ENCODE peak calls at places on chromosomes 3 and 15, in five cellular contexts. One of them, this sample, is unnamed.

GRCh38 chr3:13419356-13420050 is 619 bp downstream of the NUP210 start:
- DNase-seq in Peyer's patch: peak
- DNase-seq in K562: peak
- DNase-seq in stomach: peak
- DNase-seq in breast epithelium: no peak
- DNase-seq in this sample: peak

GRCh38 chr3:183428140-183429023 is at the start of gene MCF2L2:
- DNase-seq in K562: peak
- DNase-seq in Peyer's patch: peak
- DNase-seq in breast epithelium: no peak
- DNase-seq in stomach: peak
- DNase-seq in this sample: peak

GRCh38 chr3:11803977-11804903 is 42.4 kb downstream of the TAMM41 start:
- DNase-seq in breast epithelium: peak
- DNase-seq in K562: peak
- DNase-seq in Peyer's patch: no peak
- DNase-seq in stomach: peak
- DNase-seq in this sample: peak

GRCh38 chr15:101107625-101108457 is 144.0 kb downstream of the CHSY1 start:
- DNase-seq in Peyer's patch: no peak
- DNase-seq in stomach: no peak
- DNase-seq in K562: peak
- DNase-seq in breast epithelium: no peak
- DNase-seq in this sample: no peak

GRCh38 chr3:152623286-152623685 is 211.6 kb upstream of the P2RY1 start:
- DNase-seq in stomach: no peak
- DNase-seq in K562: no peak
- DNase-seq in breast epithelium: no peak
- DNase-seq in Peyer's patch: no peak
- DNase-seq in this sample: no peak

GRCh38 chr3:106124818-106125217 is 256.0 kb upstream of the CBLB start:
- DNase-seq in stomach: no peak
- DNase-seq in Peyer's patch: no peak
- DNase-seq in breast epithelium: no peak
- DNase-seq in K562: no peak
- DNase-seq in this sample: no peak

GRCh38 chr3:136612512-136612911 is 139.7 kb downstream of the STAG1 start:
- DNase-seq in Peyer's patch: no peak
- DNase-seq in breast epithelium: no peak
- DNase-seq in K562: no peak
- DNase-seq in stomach: no peak
- DNase-seq in this sample: no peak

GRCh38 chr15:65083262-65083701 is 6.7 kb downstream of the KBTBD13 start:
- DNase-seq in stomach: no peak
- DNase-seq in K562: peak
- DNase-seq in breast epithelium: no peak
- DNase-seq in Peyer's patch: no peak
- DNase-seq in this sample: no peak

GRCh38 chr3:10547413-10547812 is 42.0 kb upstream of the ATP2B2 start:
- DNase-seq in K562: no peak
- DNase-seq in Peyer's patch: no peak
- DNase-seq in breast epithelium: no peak
- DNase-seq in stomach: no peak
- DNase-seq in this sample: no peak

GRCh38 chr3:65953301-65953812 is 85.4 kb downstream of the MAGI1 start:
- DNase-seq in breast epithelium: peak
- DNase-seq in Peyer's patch: peak
- DNase-seq in stomach: peak
- DNase-seq in K562: no peak
- DNase-seq in this sample: no peak

GRCh38 chr15:91871797-91872196 is 18.3 kb downstream of the SLCO3A1 start:
- DNase-seq in K562: no peak
- DNase-seq in breast epithelium: no peak
- DNase-seq in Peyer's patch: no peak
- DNase-seq in stomach: no peak
- DNase-seq in this sample: no peak

GRCh38 chr15:65071381-65071811 is 3.6 kb upstream of the RASL12 start:
- DNase-seq in K562: no peak
- DNase-seq in breast epithelium: no peak
- DNase-seq in stomach: no peak
- DNase-seq in Peyer's patch: no peak
- DNase-seq in this sample: no peak

GRCh38 chr3:82088749-82089148 is 327.3 kb upstream of the GBE1 start:
- DNase-seq in Peyer's patch: no peak
- DNase-seq in breast epithelium: no peak
- DNase-seq in stomach: no peak
- DNase-seq in K562: no peak
- DNase-seq in this sample: no peak

GRCh38 chr3:38121451-38121831 is 15.5 kb downstream of the ACAA1 start:
- DNase-seq in stomach: peak
- DNase-seq in K562: no peak
- DNase-seq in breast epithelium: no peak
- DNase-seq in Peyer's patch: peak
- DNase-seq in this sample: no peak

GRCh38 chr3:33271324-33271723 is 5.9 kb upstream of the FBXL2 start:
- DNase-seq in Peyer's patch: no peak
- DNase-seq in K562: peak
- DNase-seq in stomach: no peak
- DNase-seq in breast epithelium: no peak
- DNase-seq in this sample: no peak

GRCh38 chr3:15280853-15281532 is 51.4 kb downstream of the SH3BP5 start:
- DNase-seq in Peyer's patch: no peak
- DNase-seq in stomach: no peak
- DNase-seq in breast epithelium: no peak
- DNase-seq in K562: no peak
- DNase-seq in this sample: no peak

GRCh38 chr3:100106531-100107155 is 7.7 kb downstream of the FILIP1L start:
- DNase-seq in K562: no peak
- DNase-seq in breast epithelium: no peak
- DNase-seq in Peyer's patch: no peak
- DNase-seq in stomach: no peak
- DNase-seq in this sample: no peak

DNA sequence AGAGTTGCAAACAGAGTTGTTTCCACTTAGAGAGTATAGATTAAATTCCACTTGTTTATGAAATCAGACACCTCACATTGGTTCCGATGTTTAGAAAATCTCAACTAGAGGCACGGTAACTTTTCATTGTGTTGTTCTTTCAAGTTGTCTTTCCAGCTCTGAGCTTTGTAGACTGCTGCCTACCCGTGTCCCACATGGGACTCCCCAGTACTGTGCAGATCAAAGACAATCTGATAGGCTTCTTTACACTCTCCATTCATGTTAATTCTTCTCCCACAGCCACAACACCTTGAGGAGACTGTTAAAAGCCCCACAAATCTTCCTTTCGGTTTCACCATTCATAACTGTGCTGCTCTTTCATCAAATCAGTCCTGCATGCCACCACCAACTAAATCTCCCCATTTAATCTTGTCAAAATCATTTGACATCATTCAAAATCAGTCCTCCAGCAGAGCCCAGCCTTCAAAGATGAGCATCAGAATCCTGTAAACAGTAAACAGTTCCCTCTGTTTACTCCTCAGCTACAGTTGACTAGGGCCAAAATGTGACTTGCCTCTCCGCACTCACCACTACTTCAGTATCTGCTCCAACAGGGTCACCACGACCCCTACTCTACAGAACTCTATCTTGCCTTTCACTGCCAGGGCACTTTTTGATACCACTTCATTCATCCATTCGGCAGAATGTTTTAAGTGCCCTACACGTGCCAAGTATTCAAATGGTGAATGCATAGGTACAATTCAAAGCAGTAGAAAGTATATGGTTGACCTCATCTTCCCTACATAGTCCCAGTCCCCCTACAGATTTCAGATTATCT is 8.3 kb downstream of the ANXA2 start:
- DNase-seq in stomach: no peak
- DNase-seq in Peyer's patch: no peak
- DNase-seq in breast epithelium: no peak
- DNase-seq in K562: no peak
- DNase-seq in this sample: no peak
- TF ChIP-seq POLR2A in stomach: no peak
- TF ChIP-seq POLR2A in Peyer's patch: no peak
- TF ChIP-seq POLR2A in breast epithelium: no peak
- TF ChIP-seq POLR2A in K562: no peak
- TF ChIP-seq POLR2A in this sample: no peak

GRCh38 chr3:52218026-52218425 is 7.4 kb downstream of the TLR9 start:
- DNase-seq in K562: no peak
- DNase-seq in Peyer's patch: peak
- DNase-seq in stomach: no peak
- DNase-seq in breast epithelium: no peak
- DNase-seq in this sample: no peak

GRCh38 chr3:52217409-52217805 is 8.0 kb downstream of the TLR9 start:
- DNase-seq in stomach: no peak
- DNase-seq in breast epithelium: no peak
- DNase-seq in Peyer's patch: no peak
- DNase-seq in K562: no peak
- DNase-seq in this sample: no peak

GRCh38 chr3:52218454-52218853 is 7.0 kb downstream of the TLR9 start:
- DNase-seq in K562: peak
- DNase-seq in Peyer's patch: peak
- DNase-seq in stomach: no peak
- DNase-seq in breast epithelium: no peak
- DNase-seq in this sample: no peak

GRCh38 chr3:52215351-52215750 is 10.1 kb downstream of the TLR9 start:
- DNase-seq in breast epithelium: no peak
- DNase-seq in Peyer's patch: peak
- DNase-seq in stomach: no peak
- DNase-seq in K562: no peak
- DNase-seq in this sample: no peak

GRCh38 chr3:52216585-52217408 is 8.6 kb downstream of the TLR9 start:
- DNase-seq in Peyer's patch: peak
- DNase-seq in breast epithelium: peak
- DNase-seq in stomach: peak
- DNase-seq in K562: no peak
- DNase-seq in this sample: peak
- TF ChIP-seq POLR2A in Peyer's patch: peak
- TF ChIP-seq POLR2A in breast epithelium: no peak
- TF ChIP-seq POLR2A in stomach: no peak
- TF ChIP-seq POLR2A in K562: no peak
- TF ChIP-seq POLR2A in this sample: no peak

DNA sequence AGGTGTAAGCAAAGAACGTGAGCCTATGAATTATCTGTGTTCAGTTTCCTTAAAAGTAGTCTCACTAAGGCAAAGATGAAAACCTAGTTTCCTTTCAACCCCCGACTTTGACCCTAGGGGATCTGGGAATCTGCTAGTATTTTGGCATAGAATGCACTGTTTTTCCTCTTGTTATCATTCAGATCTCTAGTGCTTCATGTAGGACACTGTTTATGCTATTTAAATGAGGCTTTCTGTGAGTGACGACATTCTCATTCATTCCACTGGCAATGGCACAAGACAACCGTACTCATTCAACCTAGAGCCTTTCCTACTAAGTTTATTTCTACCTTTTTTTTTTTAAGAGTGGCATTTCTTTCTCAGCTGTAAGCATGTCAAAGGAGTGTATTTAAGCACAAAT is 67.0 kb downstream of the CHAC1 start:
- DNase-seq in Peyer's patch: no peak
- DNase-seq in K562: no peak
- DNase-seq in stomach: no peak
- DNase-seq in breast epithelium: no peak
- DNase-seq in this sample: no peak
- TF ChIP-seq POLR2A in Peyer's patch: no peak
- TF ChIP-seq POLR2A in K562: no peak
- TF ChIP-seq POLR2A in stomach: no peak
- TF ChIP-seq POLR2A in breast epithelium: no peak
- TF ChIP-seq POLR2A in this sample: no peak

GRCh38 chr3:50355829-50356552 is 3.3 kb downstream of the TMEM115 start:
- DNase-seq in stomach: peak
- DNase-seq in Peyer's patch: no peak
- DNase-seq in breast epithelium: no peak
- DNase-seq in K562: no peak
- DNase-seq in this sample: no peak
- TF ChIP-seq POLR2A in stomach: no peak
- TF ChIP-seq POLR2A in Peyer's patch: no peak
- TF ChIP-seq POLR2A in breast epithelium: no peak
- TF ChIP-seq POLR2A in K562: no peak
- TF ChIP-seq POLR2A in this sample: no peak

DNA sequence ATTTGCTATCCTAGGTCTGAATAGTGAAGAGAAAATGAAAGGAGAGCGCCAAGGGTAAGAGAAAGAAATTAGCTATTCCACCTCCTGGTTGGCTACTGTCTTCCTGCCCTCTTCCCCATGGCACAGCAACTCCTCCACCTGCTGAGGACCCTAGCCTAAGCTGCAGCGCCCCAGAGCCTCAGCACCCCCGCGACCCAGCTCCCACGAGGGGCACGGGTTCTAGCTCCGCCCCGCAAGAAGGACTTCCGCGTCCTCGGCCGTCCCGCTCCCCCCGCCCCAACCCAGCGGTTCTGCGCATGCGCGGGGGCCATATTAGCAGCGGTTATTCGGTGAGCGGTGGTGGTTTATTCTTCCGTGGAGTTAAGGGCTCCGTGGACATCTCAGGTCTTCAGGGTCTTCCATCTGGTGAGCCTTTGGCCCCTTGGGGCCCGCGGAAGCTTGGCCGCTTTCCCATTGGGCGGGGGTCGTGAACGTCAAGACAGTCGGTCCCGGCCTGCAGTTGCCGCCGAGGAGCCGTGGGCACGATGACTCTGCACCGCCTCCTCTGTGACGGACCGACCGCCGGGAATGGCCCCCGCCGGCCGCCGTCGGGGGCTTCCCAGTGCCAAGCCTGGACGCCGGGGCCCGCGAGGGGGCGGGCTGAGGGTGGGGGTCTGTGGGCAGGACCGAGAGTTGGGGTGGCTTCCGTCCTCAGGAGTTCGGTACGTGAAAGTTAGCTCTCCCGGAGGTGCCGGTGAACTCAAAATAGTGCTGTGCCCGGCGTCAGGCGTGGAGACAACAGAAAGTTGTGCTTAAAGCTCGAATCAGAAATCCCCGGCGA is at the start of gene PSMA4:
- DNase-seq in breast epithelium: peak
- DNase-seq in Peyer's patch: peak
- DNase-seq in stomach: peak
- DNase-seq in K562: peak
- DNase-seq in this sample: peak
- TF ChIP-seq POLR2A in breast epithelium: peak
- TF ChIP-seq POLR2A in Peyer's patch: peak
- TF ChIP-seq POLR2A in stomach: no peak
- TF ChIP-seq POLR2A in K562: peak
- TF ChIP-seq POLR2A in this sample: peak

GRCh38 chr3:187025254-187025655 is 94.9 kb downstream of the ST6GAL1 start:
- DNase-seq in breast epithelium: no peak
- DNase-seq in stomach: no peak
- DNase-seq in K562: peak
- DNase-seq in Peyer's patch: no peak
- DNase-seq in this sample: no peak
- TF ChIP-seq POLR2A in breast epithelium: no peak
- TF ChIP-seq POLR2A in stomach: no peak
- TF ChIP-seq POLR2A in K562: no peak
- TF ChIP-seq POLR2A in Peyer's patch: no peak
- TF ChIP-seq POLR2A in this sample: no peak